ENCODE peak calls at places on chromosomes 1 and 21, in six cellular contexts. W, N, V, Z, T and Q are unnamed samples.

GRCh38 chr1:8551613-8552093 is 233.7 kb downstream of the SLC45A1 start:
- DNase-seq in V (peak), T (no peak), N (no peak), Z (no peak), W (no peak), Q (no peak)

GRCh38 chr1:157252473-157252872 is 114.3 kb upstream of the ETV3 start:
- DNase-seq in W (no peak), N (no peak), V (peak), Z (no peak), T (no peak), Q (no peak)

GRCh38 chr1:159944623-159945455 is 574 bp downstream of the IGSF9 start:
- DNase-seq in Z (no peak), V (no peak), T (no peak), N (no peak), W (no peak), Q (peak)

GRCh38 chr1:170290226-170290625 is 144.5 kb downstream of the NTMT2 start:
- DNase-seq in T (no peak), N (no peak), V (no peak), Z (no peak), W (no peak), Q (no peak)

GRCh38 chr1:30407862-30408580 is 315.4 kb downstream of the MATN1 start:
- DNase-seq in W (no peak), Z (no peak), T (no peak), V (no peak), N (no peak), Q (peak)

GRCh38 chr1:30172757-30173156 is 550.6 kb downstream of the MATN1 start:
- DNase-seq in W (no peak), N (no peak), Z (no peak), T (no peak), V (no peak), Q (no peak)

GRCh38 chr1:46137901-46138300 is 5.5 kb upstream of the PIK3R3 start:
- DNase-seq in T (no peak), Z (no peak), W (no peak), V (no peak), N (no peak), Q (no peak)

GRCh38 chr1:223421025-223421424 is 27.8 kb downstream of the CCDC185 start:
- DNase-seq in W (no peak), N (no peak), T (no peak), V (no peak), Z (no peak), Q (no peak)

GRCh38 chr1:17665950-17666720 is 89.0 kb upstream of the ACTL8 start:
- DNase-seq in W (no peak), Z (no peak), T (no peak), V (no peak), N (no peak), Q (no peak)

GRCh38 chr1:29603622-29604021 is 367.3 kb downstream of the PTPRU start:
- DNase-seq in N (no peak), V (no peak), W (no peak), T (no peak), Z (no peak), Q (no peak)

GRCh38 chr21:38761531-38761930 is 44.2 kb upstream of the ETS2 start:
- DNase-seq in W (no peak), V (no peak), N (no peak), Z (no peak), T (no peak), Q (no peak)

GRCh38 chr1:182725264-182725965 is 41.0 kb upstream of the RGS8 start:
- DNase-seq in T (no peak), N (no peak), W (no peak), V (no peak), Z (no peak), Q (no peak)

GRCh38 chr1:81231729-81232038 is 569.0 kb upstream of the ADGRL2 start:
- DNase-seq in T (no peak), N (no peak), Z (no peak), W (no peak), V (no peak), Q (peak)

DNA sequence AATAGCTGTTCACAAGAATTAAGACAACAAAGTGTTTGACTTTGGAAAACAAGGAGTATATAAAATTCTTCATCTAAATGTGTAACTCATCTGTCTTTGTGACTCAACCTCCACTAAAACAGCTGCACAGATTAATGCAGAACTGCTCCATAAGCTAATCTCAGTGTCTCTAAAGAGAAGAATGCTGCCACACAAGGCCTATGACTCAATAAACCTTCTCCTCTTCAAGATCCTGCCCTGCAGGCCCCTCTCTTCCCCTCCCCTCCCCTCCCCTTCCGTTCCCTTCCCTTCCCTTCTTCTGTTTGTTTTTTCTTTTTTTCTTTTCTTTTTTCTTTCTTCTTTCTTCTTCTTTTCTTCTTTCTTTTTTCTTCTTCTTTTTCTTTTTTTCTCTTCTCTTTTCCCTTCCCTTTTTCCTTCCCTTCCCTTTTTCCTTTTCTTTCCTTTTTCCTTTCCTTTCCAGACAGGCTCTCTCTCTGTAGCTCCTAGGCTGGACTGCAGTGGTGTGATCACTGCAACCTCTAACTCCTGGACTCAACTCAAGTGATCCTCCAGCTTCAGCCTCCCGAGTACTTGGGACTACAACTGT is 1052.8 kb downstream of the BRINP3 start:
- DNase-seq in N (no peak), Z (no peak), W (no peak), V (no peak), T (no peak), Q (no peak)
- TF ChIP-seq CHD2 in N (no peak), Z (no peak), W (no peak), V (no peak), T (no peak), Q (no peak)

DNA sequence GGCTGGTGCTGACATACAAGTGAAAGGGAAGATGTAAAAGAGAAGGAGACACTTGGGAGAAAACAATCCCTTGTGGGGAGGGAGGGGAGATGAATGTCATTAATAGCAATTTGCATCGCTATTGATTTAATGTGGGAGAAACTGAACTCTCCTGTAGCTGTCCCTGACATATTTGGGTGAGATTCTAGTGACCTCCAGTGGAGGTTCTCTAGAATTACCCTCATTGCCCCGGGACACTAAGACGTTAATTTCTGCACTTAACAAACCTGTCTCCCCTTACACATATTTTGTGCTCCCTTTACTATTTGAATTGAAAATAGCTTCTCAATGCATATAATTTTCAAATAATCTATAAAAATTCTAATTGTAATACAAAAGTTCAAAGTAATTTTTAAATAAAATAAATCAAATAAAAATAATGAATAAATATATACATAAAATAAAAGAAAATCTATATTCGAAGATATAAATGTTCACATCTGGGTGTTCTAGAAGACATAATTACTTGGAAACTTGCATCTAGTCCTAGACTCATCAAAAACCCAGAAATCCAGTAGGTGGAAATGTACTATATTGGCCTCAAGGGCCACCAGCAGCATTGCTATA is 283.0 kb downstream of the LMX1A start:
- DNase-seq in W (peak), T (no peak), N (no peak), V (peak), Z (no peak), Q (peak)
- TF ChIP-seq CHD2 in W (no peak), T (no peak), N (no peak), V (no peak), Z (no peak), Q (no peak)

DNA sequence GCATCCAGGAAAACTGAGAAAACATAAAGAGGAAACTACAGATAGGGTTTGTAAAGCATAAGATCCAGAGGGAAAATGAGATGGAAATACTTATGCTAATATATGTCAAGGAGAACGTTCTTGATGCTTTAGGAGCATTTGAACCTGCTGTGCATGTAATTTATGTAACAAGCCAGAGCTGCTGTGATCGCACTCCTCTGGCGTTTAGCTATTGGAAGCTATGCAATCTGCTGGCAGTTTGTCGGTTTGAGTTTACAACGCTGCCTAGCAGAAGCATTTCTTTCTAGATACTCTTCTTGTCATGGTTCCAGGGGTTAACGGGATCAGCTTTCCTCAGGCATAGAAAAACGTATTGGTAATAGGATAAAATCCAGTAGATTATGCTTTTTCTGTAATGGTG is 182.7 kb downstream of the KCNH1 start:
- DNase-seq in T (no peak), Z (no peak), N (no peak), V (no peak), W (no peak), Q (no peak)
- TF ChIP-seq CHD2 in T (no peak), Z (no peak), N (no peak), V (no peak), W (no peak), Q (no peak)

DNA sequence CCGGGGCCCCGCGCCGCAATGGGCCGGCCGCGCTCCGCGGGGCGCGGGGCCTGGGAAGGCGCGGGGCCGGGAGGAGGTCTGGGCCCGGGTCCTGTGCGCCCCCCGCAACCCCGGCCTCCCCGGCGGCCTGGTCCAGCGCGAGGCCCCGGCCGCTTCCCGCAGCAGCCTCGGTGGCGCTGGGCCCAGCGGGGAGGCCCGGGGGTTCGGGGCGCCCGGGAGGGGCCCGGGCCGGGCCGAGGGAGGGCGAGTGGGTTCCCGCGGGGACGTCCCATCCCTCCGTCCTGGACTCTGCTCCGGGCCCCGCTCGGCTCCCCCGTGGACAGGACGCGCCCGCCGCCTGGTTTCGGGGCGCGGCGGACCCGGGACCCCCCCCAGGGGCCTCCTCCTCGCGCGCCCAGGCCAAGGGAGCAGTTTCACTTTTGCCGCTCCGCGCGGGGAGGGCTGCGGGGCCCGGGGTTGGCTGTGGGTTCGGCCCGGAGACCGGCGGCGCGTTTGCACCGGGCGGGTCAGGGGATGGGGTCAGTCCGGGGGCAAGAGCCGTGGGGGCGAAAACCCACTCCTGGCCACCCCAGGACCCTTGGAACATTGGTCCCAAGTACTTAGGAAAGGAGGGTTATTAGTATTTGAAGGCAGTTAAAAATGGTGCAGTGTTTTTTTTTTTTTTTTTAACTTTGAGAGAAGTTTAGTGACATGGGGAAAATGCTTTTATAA is 603 bp downstream of the AGPAT3 start:
- DNase-seq in V (no peak), T (no peak), Z (no peak), W (no peak), N (peak), Q (peak)
- TF ChIP-seq CHD2 in V (no peak), T (no peak), Z (no peak), W (no peak), N (no peak), Q (no peak)

GRCh38 chr1:24364975-24365678 is 46.0 kb downstream of the GRHL3 start:
- DNase-seq in Z (no peak), T (peak), V (no peak), N (peak), W (peak), Q (peak)
- TF ChIP-seq CHD2 in Z (no peak), T (no peak), V (no peak), N (no peak), W (no peak), Q (no peak)